ENCODE peak calls at places on chromosomes 5 and 9, in six cellular contexts. One of them, this sample, is unnamed.

GRCh38 chr9:69696802-69697201 is 24.6 kb upstream of the APBA1 start:
- DNase-seq in HepG2: no peak
- DNase-seq in H1: no peak
- DNase-seq in SK-N-SH: no peak
- DNase-seq in K562: no peak
- DNase-seq in GM12878: no peak
- DNase-seq in this sample: no peak

GRCh38 chr5:11105706-11106105 is 344.7 kb upstream of the DAP start:
- DNase-seq in K562: no peak
- DNase-seq in SK-N-SH: no peak
- DNase-seq in GM12878: no peak
- DNase-seq in H1: no peak
- DNase-seq in HepG2: no peak
- DNase-seq in this sample: no peak

GRCh38 chr9:132391446-132391845 is 15.2 kb downstream of the TTF1 start:
- DNase-seq in SK-N-SH: no peak
- DNase-seq in H1: no peak
- DNase-seq in GM12878: no peak
- DNase-seq in K562: no peak
- DNase-seq in HepG2: no peak
- DNase-seq in this sample: no peak

GRCh38 chr5:140205952-140206351 is 31.0 kb downstream of the CYSTM1 start:
- DNase-seq in SK-N-SH: no peak
- DNase-seq in GM12878: no peak
- DNase-seq in K562: no peak
- DNase-seq in H1: no peak
- DNase-seq in HepG2: no peak
- DNase-seq in this sample: no peak

GRCh38 chr5:158380661-158381060 is 521.7 kb upstream of the CLINT1 start:
- DNase-seq in HepG2: no peak
- DNase-seq in K562: no peak
- DNase-seq in SK-N-SH: no peak
- DNase-seq in H1: no peak
- DNase-seq in GM12878: no peak
- DNase-seq in this sample: no peak

GRCh38 chr9:76216161-76216649 is 178.0 kb downstream of the RFK start:
- DNase-seq in GM12878: no peak
- DNase-seq in H1: no peak
- DNase-seq in SK-N-SH: no peak
- DNase-seq in HepG2: no peak
- DNase-seq in K562: no peak
- DNase-seq in this sample: peak

GRCh38 chr9:17622166-17622565 is 43.3 kb downstream of the SH3GL2 start:
- DNase-seq in H1: no peak
- DNase-seq in HepG2: no peak
- DNase-seq in K562: no peak
- DNase-seq in GM12878: no peak
- DNase-seq in SK-N-SH: no peak
- DNase-seq in this sample: no peak

GRCh38 chr5:29758986-29759421 is 1434.5 kb upstream of the CDH6 start:
- DNase-seq in K562: no peak
- DNase-seq in HepG2: peak
- DNase-seq in GM12878: no peak
- DNase-seq in SK-N-SH: no peak
- DNase-seq in H1: no peak
- DNase-seq in this sample: no peak

GRCh38 chr9:87359958-87360601 is 137.6 kb upstream of the DAPK1 start:
- DNase-seq in SK-N-SH: no peak
- DNase-seq in K562: no peak
- DNase-seq in HepG2: no peak
- DNase-seq in H1: no peak
- DNase-seq in GM12878: no peak
- DNase-seq in this sample: no peak

GRCh38 chr9:113622600-113623400 is 159.3 kb downstream of the RGS3 start:
- DNase-seq in H1: peak
- DNase-seq in HepG2: peak
- DNase-seq in SK-N-SH: no peak
- DNase-seq in K562: no peak
- DNase-seq in GM12878: peak
- DNase-seq in this sample: no peak

GRCh38 chr5:164597293-164597900 is 1092.0 kb downstream of the MAT2B start:
- DNase-seq in K562: peak
- DNase-seq in HepG2: peak
- DNase-seq in SK-N-SH: no peak
- DNase-seq in GM12878: no peak
- DNase-seq in H1: no peak
- DNase-seq in this sample: peak

GRCh38 chr5:6766558-6767191 is 53.4 kb downstream of the TENT4A start:
- DNase-seq in K562: no peak
- DNase-seq in HepG2: no peak
- DNase-seq in GM12878: no peak
- DNase-seq in H1: no peak
- DNase-seq in SK-N-SH: peak
- DNase-seq in this sample: peak

GRCh38 chr9:3746296-3747275 is 220.8 kb upstream of the RFX3 start:
- DNase-seq in HepG2: no peak
- DNase-seq in H1: no peak
- DNase-seq in K562: no peak
- DNase-seq in GM12878: no peak
- DNase-seq in SK-N-SH: no peak
- DNase-seq in this sample: peak

GRCh38 chr5:138337685-138338410 is at the start of gene FAM53C:
- DNase-seq in SK-N-SH: peak
- DNase-seq in H1: peak
- DNase-seq in GM12878: peak
- DNase-seq in K562: peak
- DNase-seq in HepG2: peak
- DNase-seq in this sample: peak
- H3K4me3 ChIP-seq in SK-N-SH: peak
- H3K4me3 ChIP-seq in H1: peak
- H3K4me3 ChIP-seq in GM12878: peak
- H3K4me3 ChIP-seq in K562: peak
- H3K4me3 ChIP-seq in HepG2: peak
- H3K4me3 ChIP-seq in this sample: peak

GRCh38 chr5:16013334-16014065 is 166.1 kb downstream of the MARCHF11 start:
- DNase-seq in K562: no peak
- DNase-seq in HepG2: no peak
- DNase-seq in SK-N-SH: no peak
- DNase-seq in GM12878: no peak
- DNase-seq in H1: no peak
- DNase-seq in this sample: no peak
- TF ChIP-seq GABPA in K562: no peak
- TF ChIP-seq GABPA in HepG2: no peak
- TF ChIP-seq GABPA in SK-N-SH: no peak
- TF ChIP-seq GABPA in GM12878: no peak
- TF ChIP-seq GABPA in H1: no peak
- TF ChIP-seq GABPA in this sample: no peak

GRCh38 chr5:120531215-120531614 is 67.1 kb downstream of the PRR16 start:
- DNase-seq in HepG2: no peak
- DNase-seq in K562: no peak
- DNase-seq in GM12878: no peak
- DNase-seq in H1: no peak
- DNase-seq in SK-N-SH: no peak
- DNase-seq in this sample: no peak

GRCh38 chr5:120535900-120536299 is 71.8 kb downstream of the PRR16 start:
- DNase-seq in H1: no peak
- DNase-seq in SK-N-SH: no peak
- DNase-seq in HepG2: no peak
- DNase-seq in K562: no peak
- DNase-seq in GM12878: no peak
- DNase-seq in this sample: no peak

GRCh38 chr5:120529386-120529785 is 65.3 kb downstream of the PRR16 start:
- DNase-seq in K562: no peak
- DNase-seq in H1: no peak
- DNase-seq in SK-N-SH: no peak
- DNase-seq in HepG2: no peak
- DNase-seq in GM12878: no peak
- DNase-seq in this sample: no peak

GRCh38 chr5:120533581-120533980 is 69.5 kb downstream of the PRR16 start:
- DNase-seq in HepG2: no peak
- DNase-seq in GM12878: no peak
- DNase-seq in K562: no peak
- DNase-seq in SK-N-SH: no peak
- DNase-seq in H1: no peak
- DNase-seq in this sample: no peak

DNA sequence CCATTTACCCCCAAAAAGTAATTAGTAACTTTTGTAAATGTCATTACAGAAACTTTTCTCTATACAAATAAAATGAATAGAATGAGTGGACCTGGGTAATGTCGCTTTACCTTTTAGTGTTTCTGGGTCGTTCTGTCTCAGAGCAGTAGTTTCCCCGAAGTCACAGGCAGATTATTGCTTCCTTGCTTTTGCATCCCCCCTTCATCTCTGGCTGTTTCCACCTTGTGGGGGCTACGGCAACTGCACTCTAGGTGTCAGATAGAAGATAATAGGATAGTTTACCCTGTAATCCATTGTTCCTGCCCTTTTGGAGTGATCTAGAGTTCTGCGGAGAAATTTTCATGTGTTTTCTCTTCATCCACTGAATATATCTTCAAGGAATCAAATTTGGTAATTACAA is 68.7 kb downstream of the PRR16 start:
- DNase-seq in H1: no peak
- DNase-seq in SK-N-SH: peak
- DNase-seq in K562: peak
- DNase-seq in GM12878: no peak
- DNase-seq in HepG2: no peak
- DNase-seq in this sample: no peak
- TF ChIP-seq CTCF in H1: peak
- TF ChIP-seq CTCF in SK-N-SH: peak
- TF ChIP-seq CTCF in K562: peak
- TF ChIP-seq CTCF in GM12878: no peak
- TF ChIP-seq CTCF in HepG2: no peak
- TF ChIP-seq CTCF in this sample: no peak

GRCh38 chr9:83219924-83220438 is 157.0 kb upstream of the RASEF start:
- DNase-seq in GM12878: no peak
- DNase-seq in H1: no peak
- DNase-seq in SK-N-SH: no peak
- DNase-seq in K562: no peak
- DNase-seq in HepG2: no peak
- DNase-seq in this sample: no peak
- H3K4me3 ChIP-seq in GM12878: no peak
- H3K4me3 ChIP-seq in H1: peak
- H3K4me3 ChIP-seq in SK-N-SH: peak
- H3K4me3 ChIP-seq in K562: no peak
- H3K4me3 ChIP-seq in HepG2: peak
- H3K4me3 ChIP-seq in this sample: no peak

DNA sequence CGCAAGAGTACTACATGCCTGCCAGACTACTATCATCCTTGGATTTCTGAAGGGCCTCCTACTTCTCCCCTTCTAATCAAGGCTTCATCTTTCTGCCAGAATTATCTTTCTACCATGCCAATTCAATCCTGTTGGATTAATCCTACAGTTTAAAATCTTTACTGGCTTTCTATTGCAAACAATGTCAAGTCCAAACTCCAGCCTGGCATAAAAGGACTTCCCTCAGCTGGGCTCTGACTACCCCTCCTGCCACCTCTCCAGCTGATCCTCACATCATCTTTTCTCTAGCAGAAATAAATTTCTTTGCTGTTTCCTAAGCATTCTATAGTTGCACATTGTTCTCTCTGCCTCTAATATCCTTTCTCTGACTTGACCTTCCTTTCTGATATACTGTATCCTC is 119.7 kb upstream of the RAD23B start:
- DNase-seq in GM12878: no peak
- DNase-seq in H1: no peak
- DNase-seq in K562: no peak
- DNase-seq in HepG2: no peak
- DNase-seq in SK-N-SH: no peak
- DNase-seq in this sample: no peak
- TF ChIP-seq GABPA in GM12878: no peak
- TF ChIP-seq GABPA in H1: no peak
- TF ChIP-seq GABPA in K562: no peak
- TF ChIP-seq GABPA in HepG2: no peak
- TF ChIP-seq GABPA in SK-N-SH: no peak
- TF ChIP-seq GABPA in this sample: no peak

GRCh38 chr9:84294551-84294950 is 46.0 kb downstream of the SLC28A3 start:
- DNase-seq in SK-N-SH: no peak
- DNase-seq in HepG2: no peak
- DNase-seq in GM12878: no peak
- DNase-seq in K562: peak
- DNase-seq in H1: no peak
- DNase-seq in this sample: no peak
- TF ChIP-seq CTCF in SK-N-SH: peak
- TF ChIP-seq CTCF in HepG2: peak
- TF ChIP-seq CTCF in GM12878: peak
- TF ChIP-seq CTCF in K562: peak
- TF ChIP-seq CTCF in H1: peak
- TF ChIP-seq CTCF in this sample: no peak

DNA sequence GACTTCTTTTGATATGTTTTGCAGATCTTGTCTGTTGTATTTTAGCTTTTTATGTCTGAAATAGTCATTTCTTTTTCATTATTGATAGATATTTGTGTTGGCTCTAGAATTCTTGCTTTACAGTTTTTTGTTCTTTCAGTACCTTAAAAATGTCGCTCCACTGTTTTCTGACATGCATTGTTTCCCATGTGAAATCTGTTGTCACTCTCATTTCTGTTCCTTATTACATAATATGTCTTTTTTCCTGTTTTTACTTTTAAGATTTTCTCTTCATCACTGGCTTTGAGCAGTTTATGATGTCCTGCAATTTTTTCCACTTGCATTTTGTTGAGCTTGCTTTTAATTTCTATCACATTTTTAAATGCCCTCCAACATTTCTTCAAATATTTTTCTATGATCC is 270.4 kb upstream of the TARS1 start:
- DNase-seq in GM12878: no peak
- DNase-seq in SK-N-SH: no peak
- DNase-seq in K562: no peak
- DNase-seq in H1: no peak
- DNase-seq in HepG2: no peak
- DNase-seq in this sample: no peak
- H3K4me3 ChIP-seq in GM12878: no peak
- H3K4me3 ChIP-seq in SK-N-SH: no peak
- H3K4me3 ChIP-seq in K562: no peak
- H3K4me3 ChIP-seq in H1: no peak
- H3K4me3 ChIP-seq in HepG2: no peak
- H3K4me3 ChIP-seq in this sample: no peak

This sample was measured in HL-60.